ENCODE peak calls at places on chromosome 16, in ten cellular contexts. One of them, this sample, is unnamed. For H3K36me3, the result is how much of the 10 kb centered on the place peaks cover.

GRCh38 chr16:74320707-74321106 is 24.1 kb downstream of the PSMD7 start:
- DNase-seq in breast epithelium: no peak
- DNase-seq in transverse colon: no peak
- DNase-seq in heart right ventricle: no peak
- DNase-seq in HCT116: no peak
- DNase-seq in Panc1: no peak
- DNase-seq in fibroblast of lung: no peak
- DNase-seq in thoracic aorta: no peak
- DNase-seq in astrocyte: no peak
- DNase-seq in lung: no peak
- DNase-seq in this sample: no peak

GRCh38 chr16:24135624-24136296 is 120.4 kb upstream of the CACNG3 start:
- DNase-seq in fibroblast of lung: no peak
- DNase-seq in breast epithelium: no peak
- DNase-seq in HCT116: no peak
- DNase-seq in heart right ventricle: no peak
- DNase-seq in thoracic aorta: no peak
- DNase-seq in lung: no peak
- DNase-seq in Panc1: no peak
- DNase-seq in transverse colon: no peak
- DNase-seq in astrocyte: no peak
- DNase-seq in this sample: no peak

GRCh38 chr16:17331991-17332390 is 138.8 kb downstream of the XYLT1 start:
- DNase-seq in thoracic aorta: no peak
- DNase-seq in HCT116: no peak
- DNase-seq in lung: no peak
- DNase-seq in transverse colon: no peak
- DNase-seq in Panc1: no peak
- DNase-seq in astrocyte: no peak
- DNase-seq in fibroblast of lung: no peak
- DNase-seq in breast epithelium: no peak
- DNase-seq in heart right ventricle: no peak
- DNase-seq in this sample: no peak

GRCh38 chr16:75074920-75075687 is 41.5 kb downstream of the LDHD start:
- DNase-seq in breast epithelium: no peak
- DNase-seq in transverse colon: peak
- DNase-seq in Panc1: no peak
- DNase-seq in thoracic aorta: no peak
- DNase-seq in HCT116: no peak
- DNase-seq in astrocyte: no peak
- DNase-seq in heart right ventricle: no peak
- DNase-seq in fibroblast of lung: no peak
- DNase-seq in lung: peak
- DNase-seq in this sample: no peak

GRCh38 chr16:21599994-21600773 is 807 bp downstream of the METTL9 start:
- DNase-seq in fibroblast of lung: peak
- DNase-seq in thoracic aorta: no peak
- DNase-seq in astrocyte: peak
- DNase-seq in breast epithelium: no peak
- DNase-seq in lung: no peak
- DNase-seq in heart right ventricle: no peak
- DNase-seq in transverse colon: no peak
- DNase-seq in HCT116: no peak
- DNase-seq in Panc1: no peak
- DNase-seq in this sample: no peak

GRCh38 chr16:20940864-20941634 is 40.5 kb downstream of the LYRM1 start:
- DNase-seq in astrocyte: no peak
- DNase-seq in transverse colon: no peak
- DNase-seq in Panc1: no peak
- DNase-seq in lung: no peak
- DNase-seq in thoracic aorta: no peak
- DNase-seq in breast epithelium: no peak
- DNase-seq in fibroblast of lung: no peak
- DNase-seq in heart right ventricle: no peak
- DNase-seq in HCT116: no peak
- DNase-seq in this sample: no peak

GRCh38 chr16:72932050-72932449 is 115.9 kb downstream of the ZFHX3 start:
- DNase-seq in HCT116: no peak
- DNase-seq in lung: no peak
- DNase-seq in Panc1: no peak
- DNase-seq in heart right ventricle: no peak
- DNase-seq in breast epithelium: no peak
- DNase-seq in transverse colon: no peak
- DNase-seq in astrocyte: no peak
- DNase-seq in thoracic aorta: no peak
- DNase-seq in fibroblast of lung: no peak
- DNase-seq in this sample: no peak

GRCh38 chr16:78286076-78286475 is 186.6 kb downstream of the WWOX start:
- DNase-seq in fibroblast of lung: no peak
- DNase-seq in lung: no peak
- DNase-seq in breast epithelium: no peak
- DNase-seq in heart right ventricle: no peak
- DNase-seq in HCT116: no peak
- DNase-seq in transverse colon: no peak
- DNase-seq in thoracic aorta: no peak
- DNase-seq in astrocyte: no peak
- DNase-seq in Panc1: no peak
- DNase-seq in this sample: no peak

GRCh38 chr16:81472391-81472790 is 27.8 kb downstream of the CMIP start:
- DNase-seq in lung: no peak
- DNase-seq in heart right ventricle: no peak
- DNase-seq in HCT116: no peak
- DNase-seq in thoracic aorta: no peak
- DNase-seq in astrocyte: no peak
- DNase-seq in Panc1: no peak
- DNase-seq in transverse colon: no peak
- DNase-seq in breast epithelium: no peak
- DNase-seq in fibroblast of lung: no peak
- DNase-seq in this sample: no peak

GRCh38 chr16:81469710-81470481 is 25.3 kb downstream of the CMIP start:
- DNase-seq in lung: no peak
- DNase-seq in transverse colon: no peak
- DNase-seq in astrocyte: no peak
- DNase-seq in breast epithelium: no peak
- DNase-seq in Panc1: no peak
- DNase-seq in fibroblast of lung: no peak
- DNase-seq in HCT116: no peak
- DNase-seq in heart right ventricle: peak
- DNase-seq in thoracic aorta: no peak
- DNase-seq in this sample: no peak

GRCh38 chr16:81469183-81469677 is 24.6 kb downstream of the CMIP start:
- DNase-seq in HCT116: no peak
- DNase-seq in breast epithelium: no peak
- DNase-seq in Panc1: no peak
- DNase-seq in lung: no peak
- DNase-seq in fibroblast of lung: no peak
- DNase-seq in astrocyte: no peak
- DNase-seq in thoracic aorta: no peak
- DNase-seq in heart right ventricle: no peak
- DNase-seq in transverse colon: no peak
- DNase-seq in this sample: no peak

GRCh38 chr16:81471882-81472281 is 27.3 kb downstream of the CMIP start:
- DNase-seq in astrocyte: no peak
- DNase-seq in breast epithelium: no peak
- DNase-seq in Panc1: no peak
- DNase-seq in transverse colon: no peak
- DNase-seq in fibroblast of lung: no peak
- DNase-seq in heart right ventricle: no peak
- DNase-seq in HCT116: no peak
- DNase-seq in lung: no peak
- DNase-seq in thoracic aorta: no peak
- DNase-seq in this sample: no peak

DNA sequence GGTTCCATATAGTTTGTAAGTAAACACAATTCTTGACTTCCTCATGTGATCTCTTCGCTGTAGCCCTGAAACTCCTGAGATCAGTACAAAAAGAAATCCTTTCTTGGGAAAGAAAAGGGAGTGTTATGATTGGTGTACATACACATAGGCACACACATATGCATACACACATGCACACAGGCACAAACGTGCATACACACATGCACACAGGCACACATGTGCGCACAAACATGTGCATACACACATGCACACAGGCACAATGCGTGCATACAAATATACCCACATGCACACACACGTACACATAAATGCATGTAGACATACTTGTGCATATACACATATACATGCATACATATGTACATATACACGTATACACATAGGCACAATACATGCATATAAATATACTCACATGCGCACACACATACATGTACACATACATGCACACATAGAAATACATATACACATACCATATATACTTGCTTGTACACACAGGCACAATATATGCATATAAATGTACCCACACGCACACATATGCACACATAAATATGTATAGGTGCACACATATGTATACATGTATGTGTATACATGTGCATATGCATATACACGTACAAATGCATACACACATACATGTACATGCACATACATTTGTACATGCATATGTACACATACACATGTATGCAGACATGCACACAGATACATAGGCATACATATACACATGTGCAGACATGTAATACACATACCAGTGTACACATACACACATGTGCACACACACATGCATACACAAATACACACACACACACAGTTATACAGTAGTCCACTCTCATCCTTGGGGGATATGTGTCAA is 26.4 kb downstream of the CMIP start:
- DNase-seq in breast epithelium: no peak
- DNase-seq in transverse colon: no peak
- DNase-seq in fibroblast of lung: no peak
- DNase-seq in heart right ventricle: no peak
- DNase-seq in HCT116: no peak
- DNase-seq in thoracic aorta: no peak
- DNase-seq in lung: no peak
- DNase-seq in astrocyte: no peak
- DNase-seq in Panc1: no peak
- DNase-seq in this sample: no peak
- H3K4me3 ChIP-seq in breast epithelium: no peak
- H3K4me3 ChIP-seq in transverse colon: no peak
- H3K4me3 ChIP-seq in fibroblast of lung: no peak
- H3K4me3 ChIP-seq in heart right ventricle: no peak
- H3K4me3 ChIP-seq in HCT116: no peak
- H3K4me3 ChIP-seq in thoracic aorta: no peak
- H3K4me3 ChIP-seq in lung: no peak
- H3K4me3 ChIP-seq in astrocyte: no peak
- H3K4me3 ChIP-seq in Panc1: no peak
- H3K4me3 ChIP-seq in this sample: no peak

DNA sequence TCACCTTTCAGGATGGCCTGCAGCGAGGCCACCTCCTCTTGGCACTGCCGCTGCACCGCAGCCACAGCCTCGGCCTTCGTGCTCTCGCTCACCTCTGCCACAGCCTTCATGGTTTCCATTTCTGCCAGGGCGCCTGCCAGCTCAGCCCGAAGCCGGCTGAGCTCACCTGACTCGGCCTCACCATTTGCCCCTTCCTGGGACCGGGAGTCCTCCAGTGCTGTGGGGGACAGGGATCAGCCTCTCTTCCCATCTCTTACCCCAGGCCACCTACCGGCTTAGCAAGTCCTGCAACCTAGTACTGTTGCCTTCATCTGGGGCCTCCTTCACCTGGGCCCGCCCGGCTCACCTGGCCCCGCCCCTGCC is 658 bp downstream of the RABEP2 start:
- DNase-seq in transverse colon: peak
- DNase-seq in heart right ventricle: no peak
- DNase-seq in HCT116: no peak
- DNase-seq in lung: no peak
- DNase-seq in breast epithelium: no peak
- DNase-seq in astrocyte: no peak
- DNase-seq in Panc1: no peak
- DNase-seq in fibroblast of lung: no peak
- DNase-seq in thoracic aorta: no peak
- DNase-seq in this sample: no peak
- TF ChIP-seq CTCF in transverse colon: peak
- TF ChIP-seq CTCF in heart right ventricle: no peak
- TF ChIP-seq CTCF in HCT116: no peak
- TF ChIP-seq CTCF in lung: no peak
- TF ChIP-seq CTCF in breast epithelium: no peak
- TF ChIP-seq CTCF in astrocyte: no peak
- TF ChIP-seq CTCF in Panc1: no peak
- TF ChIP-seq CTCF in fibroblast of lung: no peak
- TF ChIP-seq CTCF in thoracic aorta: no peak
- TF ChIP-seq CTCF in this sample: no peak

GRCh38 chr16:3736116-3736515 is 18.8 kb upstream of the TRAP1 start:
- DNase-seq in lung: no peak
- DNase-seq in fibroblast of lung: no peak
- DNase-seq in breast epithelium: peak
- DNase-seq in heart right ventricle: no peak
- DNase-seq in astrocyte: no peak
- DNase-seq in Panc1: no peak
- DNase-seq in HCT116: no peak
- DNase-seq in transverse colon: no peak
- DNase-seq in thoracic aorta: no peak
- DNase-seq in this sample: no peak

GRCh38 chr16:3738541-3738940 is 21.2 kb upstream of the TRAP1 start:
- DNase-seq in lung: no peak
- DNase-seq in astrocyte: no peak
- DNase-seq in transverse colon: no peak
- DNase-seq in HCT116: no peak
- DNase-seq in Panc1: no peak
- DNase-seq in heart right ventricle: no peak
- DNase-seq in thoracic aorta: no peak
- DNase-seq in breast epithelium: peak
- DNase-seq in fibroblast of lung: no peak
- DNase-seq in this sample: no peak

GRCh38 chr16:3738128-3738527 is 20.8 kb upstream of the TRAP1 start:
- DNase-seq in astrocyte: no peak
- DNase-seq in HCT116: no peak
- DNase-seq in transverse colon: no peak
- DNase-seq in thoracic aorta: no peak
- DNase-seq in heart right ventricle: no peak
- DNase-seq in lung: no peak
- DNase-seq in breast epithelium: no peak
- DNase-seq in Panc1: no peak
- DNase-seq in fibroblast of lung: no peak
- DNase-seq in this sample: no peak

GRCh38 chr16:3735541-3735940 is 18.2 kb upstream of the TRAP1 start:
- DNase-seq in fibroblast of lung: no peak
- DNase-seq in transverse colon: no peak
- DNase-seq in astrocyte: no peak
- DNase-seq in thoracic aorta: no peak
- DNase-seq in lung: no peak
- DNase-seq in heart right ventricle: no peak
- DNase-seq in HCT116: no peak
- DNase-seq in Panc1: no peak
- DNase-seq in breast epithelium: peak
- DNase-seq in this sample: no peak

GRCh38 chr16:3737181-3737580 is 19.9 kb upstream of the TRAP1 start:
- DNase-seq in astrocyte: no peak
- DNase-seq in fibroblast of lung: no peak
- DNase-seq in breast epithelium: peak
- DNase-seq in Panc1: no peak
- DNase-seq in lung: no peak
- DNase-seq in thoracic aorta: no peak
- DNase-seq in heart right ventricle: no peak
- DNase-seq in HCT116: no peak
- DNase-seq in transverse colon: no peak
- DNase-seq in this sample: no peak
- H3K36me3 ChIP-seq in astrocyte: under half
- H3K36me3 ChIP-seq in fibroblast of lung: half or more
- H3K36me3 ChIP-seq in breast epithelium: under half
- H3K36me3 ChIP-seq in Panc1: under half
- H3K36me3 ChIP-seq in lung: half or more
- H3K36me3 ChIP-seq in thoracic aorta: half or more
- H3K36me3 ChIP-seq in heart right ventricle: half or more
- H3K36me3 ChIP-seq in HCT116: under half
- H3K36me3 ChIP-seq in transverse colon: half or more
- H3K36me3 ChIP-seq in this sample: under half

DNA sequence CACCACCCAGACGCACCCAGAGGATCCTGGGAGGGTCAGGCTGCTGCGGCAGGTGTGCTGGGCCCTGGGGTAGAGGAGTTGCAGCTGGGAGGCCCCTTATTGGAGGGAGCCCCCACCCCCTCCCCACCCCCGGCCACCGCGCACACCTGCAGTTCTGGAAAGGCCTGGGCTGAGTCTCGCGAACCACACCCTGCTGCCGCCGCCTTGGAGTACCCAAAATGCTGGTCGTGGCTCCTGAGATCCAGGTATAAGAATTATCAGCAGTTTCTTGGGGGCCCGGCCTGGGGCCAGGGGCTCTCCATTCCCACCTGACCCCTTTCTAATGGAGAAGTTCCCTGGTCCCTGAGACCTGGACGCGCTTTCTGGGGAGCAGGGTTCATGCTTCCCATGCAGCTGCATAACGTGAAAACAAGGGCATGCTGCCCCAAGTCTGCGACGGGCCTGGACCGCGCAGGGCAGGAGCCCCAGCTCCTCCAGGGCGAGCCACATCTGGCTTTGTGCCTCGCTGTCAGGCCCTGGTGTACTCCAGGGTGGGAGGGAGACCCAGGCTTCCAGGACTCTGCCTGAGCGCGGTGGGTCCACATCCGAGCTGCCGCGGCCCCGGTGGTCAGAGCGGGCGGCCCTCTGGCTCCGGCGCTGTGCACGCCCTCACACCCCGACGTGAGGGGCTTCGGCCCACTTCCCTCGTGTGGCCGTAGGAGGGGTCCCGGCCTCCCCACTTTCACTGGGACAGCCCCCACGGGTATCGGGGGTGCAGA is 7.3 kb upstream of the SNAI3 start:
- DNase-seq in heart right ventricle: no peak
- DNase-seq in HCT116: no peak
- DNase-seq in fibroblast of lung: no peak
- DNase-seq in lung: no peak
- DNase-seq in thoracic aorta: no peak
- DNase-seq in transverse colon: no peak
- DNase-seq in astrocyte: no peak
- DNase-seq in Panc1: no peak
- DNase-seq in breast epithelium: no peak
- DNase-seq in this sample: no peak
- H3K4me3 ChIP-seq in heart right ventricle: no peak
- H3K4me3 ChIP-seq in HCT116: no peak
- H3K4me3 ChIP-seq in fibroblast of lung: no peak
- H3K4me3 ChIP-seq in lung: no peak
- H3K4me3 ChIP-seq in thoracic aorta: no peak
- H3K4me3 ChIP-seq in transverse colon: no peak
- H3K4me3 ChIP-seq in astrocyte: no peak
- H3K4me3 ChIP-seq in Panc1: no peak
- H3K4me3 ChIP-seq in breast epithelium: no peak
- H3K4me3 ChIP-seq in this sample: no peak

This sample was measured in kidney epithelial cell.